ENCODE peak calls at places on chromosomes 4 and X, in seven cellular contexts. U is CD8-positive, alpha-beta T cell; Z is suprapubic skin; I is breast epithelium; X is choroid plexus epithelial cell; N is brain microvascular endothelial cell; P is endothelial cell. L is an unnamed sample.
A peak's percentile ranks its signal among the peaks of the same experiment; 100 is the strongest.

GRCh38 chr4:37478151-37478550 is 208.0 kb downstream of the RELL1 start:
- DNase-seq in U (no peak), X (no peak), P (no peak), Z (no peak), N (no peak), I (no peak), L (no peak)

GRCh38 chrX:19772759-19773623 is 114.4 kb downstream of the SH3KBP1 start:
- DNase-seq in X (no peak), I (no peak), U (no peak), N (no peak), P (no peak), Z (no peak), L (no peak)

GRCh38 chr4:180493299-180493698 is 1749.9 kb upstream of the TENM3 start:
- DNase-seq in U (no peak), I (no peak), X (no peak), Z (no peak), N (no peak), P (no peak), L (no peak)

GRCh38 chrX:116379854-116380253 is 56.6 kb upstream of the SLC6A14 start:
- DNase-seq in I (peak; percentile 31), N (peak; percentile 9), X (peak; percentile 13), U (no peak), P (no peak), Z (no peak), L (no peak)

GRCh38 chr4:25704516-25704915 is 48.9 kb downstream of the SLC34A2 start:
- DNase-seq in X (no peak), P (no peak), Z (no peak), I (no peak), N (no peak), U (no peak), L (no peak)

GRCh38 chr4:1842339-1842895 is 13.5 kb downstream of the LETM1 start:
- DNase-seq in Z (no peak), P (no peak), N (no peak), X (peak; percentile 51), I (no peak), U (no peak), L (no peak)

GRCh38 chr4:6222761-6223292 is 22.5 kb upstream of the JAKMIP1 start:
- DNase-seq in U (no peak), P (peak; percentile 38), N (no peak), Z (no peak), I (no peak), X (no peak), L (no peak)

GRCh38 chrX:29941292-29941691 is 274.1 kb upstream of the MAGEB2 start:
- DNase-seq in Z (no peak), X (peak; percentile 40), I (no peak), U (no peak), N (peak; percentile 45), P (no peak), L (no peak)

GRCh38 chr4:87848622-87849351 is 16.0 kb downstream of the MEPE start:
- DNase-seq in U (peak; percentile 16), Z (no peak), X (peak; percentile 81), I (peak; percentile 24), N (peak; percentile 71), P (peak; percentile 27), L (no peak)

GRCh38 chr4:119898211-119898610 is 168.4 kb downstream of the MAD2L1 start:
- DNase-seq in X (no peak), N (no peak), P (no peak), U (no peak), I (no peak), Z (no peak), L (no peak)

GRCh38 chrX:136097871-136098805 is 49.2 kb upstream of the FHL1 start:
- DNase-seq in Z (no peak), I (no peak), X (no peak), P (no peak), U (no peak), N (no peak), L (no peak)

GRCh38 chr4:141131738-141132688 is 1.3 kb downstream of the RNF150 start:
- DNase-seq in U (no peak), X (peak; percentile 19), N (peak; percentile 11), I (no peak), Z (peak; percentile 78), P (peak; percentile 25), L (no peak)

GRCh38 chr4:152077582-152077981 is 316.8 kb upstream of the GATB start:
- DNase-seq in I (no peak), N (no peak), U (no peak), Z (no peak), X (no peak), P (no peak), L (no peak)

GRCh38 chrX:10158279-10158939 is 1.6 kb downstream of the CLCN4 start:
- DNase-seq in X (no peak), N (no peak), Z (no peak), U (no peak), I (no peak), P (peak; percentile 28), L (no peak)

GRCh38 chr4:161273607-161274006 is 890.2 kb downstream of the FSTL5 start:
- DNase-seq in P (no peak), X (no peak), U (no peak), Z (no peak), I (no peak), N (no peak), L (no peak)

GRCh38 chr4:164501074-164501473 is 252.9 kb upstream of the SMIM31 start:
- DNase-seq in X (peak; percentile 8), N (peak; percentile 11), I (no peak), Z (no peak), U (no peak), P (no peak), L (no peak)

GRCh38 chrX:8913665-8914409 is 112.7 kb upstream of the FAM9A start:
- DNase-seq in X (peak; percentile 10), Z (no peak), P (no peak), I (peak; percentile 26), U (no peak), N (no peak), L (no peak)

GRCh38 chr4:153472122-153473037 is 6.2 kb downstream of the TMEM131L start:
- DNase-seq in Z (no peak), P (no peak), N (no peak), I (no peak), U (no peak), X (no peak), L (no peak)

GRCh38 chr4:48237996-48238645 is 31.5 kb downstream of the TEC start:
- DNase-seq in P (no peak), I (no peak), N (no peak), Z (no peak), X (peak; percentile 78), U (no peak), L (no peak)

GRCh38 chrX:13863326-13863725 is 46.4 kb upstream of the GPM6B start:
- DNase-seq in N (peak; percentile 9), P (no peak), Z (no peak), U (no peak), I (no peak), X (peak; percentile 28), L (no peak)

GRCh38 chr4:57291911-57292310 is 181.7 kb upstream of the IGFBP7 start:
- DNase-seq in Z (no peak), P (no peak), I (no peak), X (peak; percentile 2), U (no peak), N (no peak), L (no peak)

DNA sequence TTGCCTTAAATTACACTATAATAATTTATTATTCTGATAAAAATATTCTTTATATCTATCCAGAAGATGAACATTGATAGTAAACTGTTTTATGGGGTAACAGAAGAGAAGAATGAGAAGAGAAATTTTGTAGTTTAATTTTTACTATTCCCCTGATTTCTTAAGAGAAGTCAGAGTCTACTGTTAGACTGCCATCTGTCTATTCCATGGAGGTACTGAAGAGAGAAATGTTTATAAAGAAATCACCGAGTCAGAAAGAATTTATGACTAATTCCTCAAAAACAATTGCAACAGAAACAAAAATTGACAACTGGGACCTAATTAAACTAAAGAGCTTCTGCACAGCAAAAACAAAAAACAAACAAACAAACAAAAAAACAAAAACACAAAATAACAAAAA is 149.9 kb downstream of the FGF16 start:
- DNase-seq in I (no peak), U (no peak), X (peak; percentile 59), Z (no peak), P (no peak), N (no peak), L (no peak)
- TF ChIP-seq CTCF in I (no peak), U (no peak), X (peak; percentile 50), Z (no peak), P (no peak), N (peak; percentile 19), L (peak; percentile 15)

GRCh38 chrX:119654112-119654531 is 38.8 kb downstream of the SEPTIN6 start:
- DNase-seq in X (peak; percentile 89), N (peak; percentile 86), Z (no peak), I (peak; percentile 17), P (no peak), U (no peak), L (no peak)
- TF ChIP-seq CTCF in X (peak; percentile 60), N (peak; percentile 62), Z (no peak), I (no peak), P (no peak), U (no peak), L (no peak)

GRCh38 chrX:2699959-2700358 is 8.9 kb downstream of the CD99 start:
- DNase-seq in I (no peak), X (no peak), Z (no peak), P (no peak), N (no peak), U (no peak), L (no peak)
- TF ChIP-seq CTCF in I (no peak), X (no peak), Z (no peak), P (no peak), N (no peak), U (no peak), L (no peak)

GRCh38 chrX:49042581-49043219 is 457 bp downstream of the TFE3 start:
- DNase-seq in U (no peak), X (peak; percentile 9), P (no peak), N (no peak), I (no peak), Z (no peak), L (no peak)

GRCh38 chrX:49041683-49042529 is 1.3 kb downstream of the TFE3 start:
- DNase-seq in Z (no peak), N (peak; percentile 39), U (no peak), X (peak; percentile 57), I (no peak), P (no peak), L (no peak)

GRCh38 chrX:49040376-49040955 is 2.7 kb downstream of the TFE3 start:
- DNase-seq in N (peak; percentile 17), X (peak; percentile 14), Z (no peak), I (no peak), P (no peak), U (no peak), L (no peak)

GRCh38 chrX:49037883-49038475 is 5.2 kb downstream of the TFE3 start:
- DNase-seq in P (no peak), U (no peak), I (no peak), N (no peak), Z (no peak), X (peak; percentile 62), L (no peak)

DNA sequence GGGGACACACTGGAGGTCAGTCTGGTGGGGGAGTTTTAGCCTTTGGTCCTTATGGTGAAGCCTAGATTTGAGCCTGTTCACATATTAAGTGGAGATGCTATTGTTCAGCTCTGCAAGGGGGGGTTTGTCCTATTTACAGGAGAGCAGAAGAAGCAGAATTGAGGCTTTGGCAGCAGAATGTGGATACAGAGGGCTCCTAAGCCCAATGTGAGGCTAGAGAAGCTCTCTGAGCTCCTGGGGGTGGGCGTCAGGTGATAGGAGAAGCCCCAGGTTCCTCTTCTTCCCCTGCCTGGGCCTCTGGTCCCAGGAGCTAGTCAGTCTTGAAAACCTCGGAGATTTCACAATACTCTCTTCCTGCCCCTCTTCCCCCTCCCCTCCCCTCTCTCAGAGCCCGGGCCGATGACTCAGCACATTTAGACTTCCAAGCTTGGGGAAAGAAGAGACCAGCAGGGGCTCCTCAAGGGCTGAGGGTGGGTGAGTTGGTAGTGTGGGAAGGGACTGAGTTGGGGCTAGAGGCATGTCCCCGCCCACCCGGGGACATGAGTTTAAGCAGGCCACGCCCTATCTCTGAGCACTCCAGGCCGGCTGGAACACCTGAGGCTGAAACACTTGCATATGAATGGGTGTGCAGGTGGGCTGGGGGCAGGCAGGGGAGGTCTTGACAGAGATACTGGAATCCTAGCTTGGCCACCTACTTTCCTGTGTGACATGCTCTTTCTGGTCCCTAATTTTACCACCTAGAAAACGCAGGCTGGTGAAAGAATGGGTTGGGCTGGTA is 3.4 kb downstream of the TFE3 start:
- DNase-seq in Z (peak; percentile 81), I (peak; percentile 71), X (peak; percentile 93), N (peak; percentile 81), U (peak; percentile 29), P (peak; percentile 69), L (no peak)
- TF ChIP-seq CTCF in Z (no peak), I (no peak), X (peak; percentile 25), N (no peak), U (no peak), P (no peak), L (no peak)